ENCODE peak calls at places on chromosomes 16 and 17, in ten cellular contexts. U is activated CD4-positive, alpha-beta T cell treated with anti-CD3 and anti-CD28 coated beads, Interleukin-2, amount 50 U/mL, for 4 hours; B is endothelial cell; M is HS-27A; Q is AG08395; N is Daoy; T is IMR-90; S is EL; P is left cardiac atrium; Z is HFFc6. C is an unnamed sample.

GRCh38 chr17:21397341-21398050 is 21.3 kb downstream of the KCNJ12 start:
- DNase-seq in Z (no peak), B (no peak), M (no peak), P (no peak), N (no peak), S (peak; percentile 56), T (peak; percentile 81), U (no peak), Q (peak; percentile 86), C (no peak)

GRCh38 chr16:4391635-4392381 is 20.2 kb downstream of the VASN start:
- DNase-seq in U (no peak), Z (no peak), S (no peak), Q (no peak), N (no peak), M (no peak), B (no peak), T (no peak), P (no peak), C (peak; percentile 72)

GRCh38 chr17:40329981-40330794 is 21.2 kb downstream of the RARA start:
- DNase-seq in Z (no peak), T (no peak), S (no peak), P (peak; percentile 77), Q (no peak), U (no peak), B (no peak), M (no peak), N (no peak), C (no peak)

GRCh38 chr17:39926588-39927100 is 757 bp downstream of the ORMDL3 start:
- DNase-seq in Z (no peak), U (peak; percentile 34), T (no peak), S (peak; percentile 32), P (peak; percentile 28), N (peak; percentile 20), B (peak; percentile 25), M (no peak), Q (peak; percentile 27), C (peak; percentile 58)

GRCh38 chr16:67430504-67431076 is 331 bp upstream of the HSD11B2 start:
- DNase-seq in S (no peak), N (peak; percentile 21), T (no peak), M (no peak), U (peak; percentile 30), B (peak; percentile 16), Z (no peak), Q (no peak), P (no peak), C (no peak)

GRCh38 chr17:81261582-81262336 is 22.6 kb downstream of the NDUFAF8 start:
- DNase-seq in P (no peak), Q (no peak), N (no peak), T (no peak), S (no peak), M (no peak), B (no peak), Z (no peak), U (no peak), C (no peak)

GRCh38 chr16:86396918-86397317 is 113.4 kb upstream of the FOXF1 start:
- DNase-seq in Q (peak; percentile 85), P (no peak), M (no peak), Z (peak; percentile 96), U (no peak), T (peak; percentile 95), N (peak; percentile 92), S (peak; percentile 94), B (no peak), C (no peak)

GRCh38 chr17:7025240-7025639 is 2.4 kb downstream of the BCL6B start:
- DNase-seq in P (no peak), T (no peak), S (no peak), B (no peak), Z (no peak), Q (no peak), N (no peak), M (no peak), U (no peak), C (no peak)

GRCh38 chr17:35731239-35731931 is at the start of gene RASL10B:
- DNase-seq in M (no peak), T (peak; percentile 31), B (peak; percentile 59), N (peak; percentile 68), Z (no peak), S (peak; percentile 64), U (peak; percentile 57), Q (peak; percentile 76), P (peak; percentile 63), C (peak; percentile 80)

GRCh38 chr16:89557230-89557935 is 3.1 kb upstream of the RPL13 start:
- DNase-seq in Q (peak; percentile 76), Z (peak; percentile 48), S (peak; percentile 64), M (no peak), T (peak; percentile 80), U (peak; percentile 82), N (peak; percentile 60), P (peak; percentile 89), B (peak; percentile 93), C (peak; percentile 97)

GRCh38 chr16:10332775-10333174 is 53.1 kb upstream of the ATF7IP2 start:
- DNase-seq in N (no peak), Z (no peak), Q (no peak), T (no peak), U (no peak), P (no peak), B (no peak), M (no peak), S (no peak), C (no peak)

GRCh38 chr17:64596988-64597387 is 65.1 kb downstream of the SMURF2 start:
- DNase-seq in M (no peak), U (no peak), B (no peak), P (no peak), Z (no peak), Q (no peak), S (no peak), T (no peak), N (no peak), C (no peak)

GRCh38 chr16:11384956-11385586 is 39.8 kb downstream of the RMI2 start:
- DNase-seq in N (no peak), T (no peak), M (no peak), U (no peak), Q (no peak), P (peak; percentile 17), S (no peak), Z (no peak), B (no peak), C (no peak)

GRCh38 chr16:14121872-14122271 is 50.8 kb downstream of the MRTFB start:
- DNase-seq in U (no peak), Z (no peak), Q (no peak), B (no peak), N (no peak), T (no peak), P (no peak), S (no peak), M (no peak), C (no peak)

GRCh38 chr16:4105848-4106247 is 10.4 kb downstream of the ADCY9 start:
- DNase-seq in B (no peak), U (no peak), M (no peak), N (no peak), S (no peak), Z (no peak), T (no peak), P (no peak), Q (no peak), C (no peak)

GRCh38 chr17:31878703-31879073 is 19.6 kb upstream of the COPRS start:
- DNase-seq in U (no peak), Z (no peak), N (no peak), M (no peak), P (no peak), T (no peak), B (no peak), Q (no peak), S (no peak), C (no peak)

GRCh38 chr17:82023447-82024241 is 539 bp downstream of the LRRC45 start:
- DNase-seq in T (peak; percentile 8), B (peak; percentile 33), U (no peak), S (peak; percentile 31), M (no peak), N (peak; percentile 41), Z (no peak), P (no peak), Q (no peak), C (peak; percentile 44)

GRCh38 chr17:75277664-75278071 is 6.6 kb upstream of the MIF4GD start:
- DNase-seq in Q (peak; percentile 85), Z (peak; percentile 68), M (peak; percentile 35), N (no peak), B (no peak), T (peak; percentile 32), P (no peak), U (no peak), S (peak; percentile 76), C (no peak)

GRCh38 chr16:77324727-77325126 is 110.1 kb downstream of the ADAMTS18 start:
- DNase-seq in M (no peak), S (no peak), U (no peak), N (no peak), B (no peak), Z (no peak), T (no peak), Q (no peak), P (no peak), C (no peak)

GRCh38 chr17:34126496-34126895 is 128.6 kb upstream of the CCL2 start:
- DNase-seq in Q (no peak), P (no peak), Z (no peak), T (no peak), S (no peak), U (no peak), B (no peak), N (no peak), M (no peak), C (no peak)